ENCODE peak calls at places on chromosomes 11 and 22, in seven cellular contexts. T is HepG2, A is K562, U is H1, G is GM12878, Y is SK-N-SH, C is GM12892. L is an unnamed sample.

GRCh38 chr11:12272821-12273617 is 104.4 kb upstream of the PARVA start:
- DNase-seq in T (peak; percentile 41), A (no peak), U (no peak), G (no peak), Y (no peak), C (no peak), L (no peak)

GRCh38 chr11:108975641-108976071 is 310.8 kb downstream of the DDX10 start:
- DNase-seq in T (no peak), A (no peak), U (no peak), G (no peak), Y (no peak), C (no peak), L (no peak)

GRCh38 chr11:23947883-23948282 is 549.0 kb upstream of the LUZP2 start:
- DNase-seq in T (no peak), A (no peak), U (no peak), G (no peak), Y (no peak), C (no peak), L (no peak)

GRCh38 chr11:44949160-44950035 is 1.3 kb downstream of the TP53I11 start:
- DNase-seq in T (no peak), A (peak; percentile 48), U (peak; percentile 83), G (no peak), Y (peak; percentile 84), C (no peak), L (no peak)

GRCh38 chr11:118696673-118697226 is 17.3 kb upstream of the TREH start:
- DNase-seq in T (no peak), A (no peak), U (no peak), G (no peak), Y (no peak), C (no peak), L (no peak)

GRCh38 chr11:1746516-1746931 is 3.9 kb downstream of the IFITM10 start:
- DNase-seq in T (no peak), A (no peak), U (no peak), G (no peak), Y (peak; percentile 56), C (peak; percentile 25), L (no peak)

GRCh38 chr11:12148882-12149281 is 38.5 kb downstream of the MICAL2 start:
- DNase-seq in T (peak; percentile 73), A (no peak), U (no peak), G (no peak), Y (no peak), C (no peak), L (no peak)

GRCh38 chr11:129726179-129726578 is 89.5 kb upstream of the TMEM45B start:
- DNase-seq in T (no peak), A (no peak), U (no peak), G (no peak), Y (no peak), C (no peak), L (no peak)

GRCh38 chr22:49767355-49768062 is 60.2 kb downstream of the BRD1 start:
- DNase-seq in T (peak; percentile 58), A (peak; percentile 44), U (peak; percentile 74), G (peak; percentile 50), Y (peak; percentile 72), C (no peak), L (no peak)

GRCh38 chr22:29539105-29539504 is 14.5 kb downstream of the THOC5 start:
- DNase-seq in T (no peak), A (no peak), U (no peak), G (no peak), Y (no peak), C (no peak), L (no peak)

GRCh38 chr11:64569300-64569970 is 21.6 kb upstream of the SLC22A12 start:
- DNase-seq in T (no peak), A (no peak), U (no peak), G (no peak), Y (peak; percentile 58), C (no peak), L (no peak)

GRCh38 chr11:94739331-94739730 is 28.8 kb upstream of the AMOTL1 start:
- DNase-seq in T (no peak), A (no peak), U (no peak), G (no peak), Y (no peak), C (no peak), L (no peak)

GRCh38 chr11:31986201-31986889 is 104.5 kb upstream of the RCN1 start:
- DNase-seq in T (no peak), A (no peak), U (no peak), G (no peak), Y (no peak), C (no peak), L (no peak)

GRCh38 chr11:31981457-31981856 is 109.4 kb upstream of the RCN1 start:
- DNase-seq in T (no peak), A (no peak), U (no peak), G (no peak), Y (no peak), C (no peak), L (no peak)

GRCh38 chr11:31987118-31988005 is 103.5 kb upstream of the RCN1 start:
- DNase-seq in T (no peak), A (no peak), U (peak; percentile 80), G (no peak), Y (peak; percentile 44), C (no peak), L (no peak)
- TF ChIP-seq TAF1 in T (no peak), A (no peak), U (no peak), G (no peak), Y (no peak), C (no peak), L (no peak)

DNA sequence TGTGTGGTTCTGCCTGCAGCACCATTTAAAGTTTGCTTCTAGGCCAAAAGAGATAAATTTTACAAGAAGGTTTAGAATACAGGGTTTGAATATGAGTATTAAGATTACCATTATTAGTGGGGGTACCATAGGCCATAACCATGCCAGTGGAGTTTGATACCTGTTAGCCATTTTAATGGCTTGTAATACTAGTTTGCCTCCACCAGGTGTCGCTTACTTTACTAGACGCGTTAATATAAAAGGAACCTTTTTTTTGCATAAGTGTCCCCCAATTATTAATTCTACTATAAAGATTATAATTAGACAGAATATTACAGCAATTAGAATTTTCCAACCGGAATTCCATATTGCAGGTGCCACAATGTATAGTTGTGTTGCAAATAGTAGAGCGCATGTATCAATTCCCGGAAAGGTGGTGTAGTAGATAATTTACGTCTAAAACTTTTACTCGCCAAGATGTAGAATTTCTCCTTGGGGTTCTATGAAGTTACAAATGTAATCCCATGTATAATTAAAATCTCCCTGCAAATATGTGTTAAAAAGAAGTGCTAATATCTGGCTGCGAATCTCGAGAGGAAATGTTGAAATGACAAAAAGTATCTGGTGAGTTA is 16.1 kb downstream of the MS4A6E start:
- DNase-seq in T (peak; percentile 18), A (peak; percentile 39), U (no peak), G (no peak), Y (no peak), C (no peak), L (no peak)
- TF ChIP-seq POLR2AphosphoS5 in T (no peak), A (no peak), U (no peak), G (no peak), Y (no peak), C (no peak), L (no peak)

GRCh38 chr22:21457023-21457787 is 10.0 kb upstream of the TMEM191C start:
- DNase-seq in T (peak; percentile 65), A (no peak), U (no peak), G (no peak), Y (no peak), C (no peak), L (no peak)
- TF ChIP-seq TAF1 in T (no peak), A (no peak), U (no peak), G (no peak), Y (no peak), C (no peak), L (no peak)

GRCh38 chr11:110991621-110992355 is 253.7 kb upstream of the POU2AF2 start:
- DNase-seq in T (no peak), A (no peak), U (no peak), G (no peak), Y (no peak), C (no peak), L (no peak)
- TF ChIP-seq POLR2AphosphoS5 in T (no peak), A (no peak), U (no peak), G (no peak), Y (no peak), C (no peak), L (no peak)

GRCh38 chr11:73856001-73856663 is 20.5 kb downstream of the COA4 start:
- DNase-seq in T (no peak), A (no peak), U (no peak), G (no peak), Y (peak; percentile 17), C (no peak), L (no peak)

GRCh38 chr11:73862971-73863370 is 13.7 kb downstream of the COA4 start:
- DNase-seq in T (no peak), A (no peak), U (no peak), G (no peak), Y (no peak), C (no peak), L (no peak)

GRCh38 chr11:73854680-73855079 is 22.0 kb downstream of the COA4 start:
- DNase-seq in T (no peak), A (no peak), U (no peak), G (no peak), Y (no peak), C (no peak), L (no peak)

GRCh38 chr11:73860202-73860601 is 16.4 kb downstream of the COA4 start:
- DNase-seq in T (no peak), A (no peak), U (no peak), G (no peak), Y (no peak), C (no peak), L (no peak)

DNA sequence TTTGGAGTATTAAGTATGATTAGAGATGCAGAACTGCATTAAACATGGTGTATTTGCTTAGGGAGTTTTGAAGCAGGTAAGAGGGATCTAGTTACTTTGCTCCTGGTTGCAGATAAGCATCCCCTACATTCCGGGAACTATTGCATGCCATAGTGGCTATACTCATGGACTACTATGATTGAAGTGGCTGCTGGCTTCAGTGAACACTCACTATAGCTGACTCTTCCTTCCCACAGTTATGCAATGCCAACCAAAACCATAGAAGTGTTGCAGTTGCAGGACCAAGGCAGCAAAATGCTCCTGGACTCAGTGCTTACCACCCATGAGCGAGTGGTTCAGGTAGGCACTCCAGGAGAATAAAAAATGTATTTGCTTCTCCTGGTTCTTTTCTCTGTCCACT is 17.0 kb downstream of the COA4 start:
- DNase-seq in T (no peak), A (no peak), U (no peak), G (no peak), Y (no peak), C (no peak), L (no peak)
- TF ChIP-seq TAF1 in T (no peak), A (no peak), U (no peak), G (no peak), Y (no peak), C (no peak), L (no peak)

DNA sequence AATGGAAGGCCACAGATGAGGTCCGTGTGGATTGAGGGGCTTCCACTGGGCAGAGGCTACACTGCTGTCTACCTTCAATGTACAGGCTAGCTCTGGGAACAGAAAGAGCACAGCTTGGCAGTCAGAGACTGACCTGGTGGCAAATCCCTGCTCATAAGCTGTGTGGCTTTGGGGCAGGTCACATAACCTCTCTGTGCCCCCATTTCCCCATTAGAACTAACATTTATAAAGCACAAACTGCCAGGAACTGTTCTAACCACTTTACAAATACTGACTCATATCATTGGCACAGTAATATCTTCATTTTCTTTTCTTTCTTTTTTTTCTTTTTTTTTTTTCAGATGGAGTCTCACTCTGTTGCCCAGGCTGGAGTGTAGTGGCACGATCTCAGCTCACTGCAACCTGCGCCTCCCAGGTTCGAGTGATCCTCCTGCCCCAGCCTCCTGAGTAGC is 3.1 kb downstream of the FOSL1 start:
- DNase-seq in T (no peak), A (no peak), U (no peak), G (no peak), Y (no peak), C (no peak), L (no peak)
- TF ChIP-seq POLR2AphosphoS5 in T (no peak), A (no peak), U (no peak), G (no peak), Y (no peak), C (no peak), L (no peak)

L was measured in GM12891.